ENCODE peak calls at places on chromosomes 5 and 9, in eight cellular contexts. One of them, this sample, is unnamed.

GRCh38 chr5:175572922-175573321 is 84.9 kb upstream of the HRH2 start:
- DNase-seq in psoas muscle: no peak
- DNase-seq in Caco-2: no peak
- DNase-seq in A549: no peak
- DNase-seq in fibroblast of villous mesenchyme: peak; percentile 30
- DNase-seq in AG04449: no peak
- DNase-seq in cardiac muscle cell: no peak
- DNase-seq in epithelial cell of esophagus: no peak
- DNase-seq in this sample: no peak

GRCh38 chr5:139725073-139725830 is 70.4 kb upstream of the PSD2 start:
- DNase-seq in psoas muscle: peak; percentile 50
- DNase-seq in Caco-2: no peak
- DNase-seq in A549: peak; percentile 73
- DNase-seq in fibroblast of villous mesenchyme: peak; percentile 89
- DNase-seq in AG04449: no peak
- DNase-seq in cardiac muscle cell: peak; percentile 44
- DNase-seq in epithelial cell of esophagus: no peak
- DNase-seq in this sample: no peak

GRCh38 chr9:132141948-132142594 is 19.8 kb upstream of the NTNG2 start:
- DNase-seq in psoas muscle: no peak
- DNase-seq in Caco-2: peak; percentile 47
- DNase-seq in A549: peak; percentile 54
- DNase-seq in fibroblast of villous mesenchyme: no peak
- DNase-seq in AG04449: no peak
- DNase-seq in cardiac muscle cell: no peak
- DNase-seq in epithelial cell of esophagus: peak; percentile 61
- DNase-seq in this sample: no peak

GRCh38 chr5:78757269-78758053 is 108.9 kb upstream of the LHFPL2 start:
- DNase-seq in psoas muscle: peak; percentile 35
- DNase-seq in Caco-2: peak; percentile 15
- DNase-seq in A549: no peak
- DNase-seq in fibroblast of villous mesenchyme: peak; percentile 97
- DNase-seq in AG04449: no peak
- DNase-seq in cardiac muscle cell: no peak
- DNase-seq in epithelial cell of esophagus: peak; percentile 19
- DNase-seq in this sample: no peak

GRCh38 chr9:127485995-127486394 is 34.7 kb downstream of the LRSAM1 start:
- DNase-seq in psoas muscle: no peak
- DNase-seq in Caco-2: no peak
- DNase-seq in A549: no peak
- DNase-seq in fibroblast of villous mesenchyme: no peak
- DNase-seq in AG04449: no peak
- DNase-seq in cardiac muscle cell: no peak
- DNase-seq in epithelial cell of esophagus: no peak
- DNase-seq in this sample: no peak

GRCh38 chr9:137482094-137482781 is 23.1 kb upstream of the NSMF start:
- DNase-seq in psoas muscle: no peak
- DNase-seq in Caco-2: no peak
- DNase-seq in A549: no peak
- DNase-seq in fibroblast of villous mesenchyme: peak; percentile 88
- DNase-seq in AG04449: no peak
- DNase-seq in cardiac muscle cell: no peak
- DNase-seq in epithelial cell of esophagus: peak; percentile 78
- DNase-seq in this sample: peak; percentile 97

GRCh38 chr5:6405591-6405990 is 27.2 kb upstream of the MED10 start:
- DNase-seq in psoas muscle: no peak
- DNase-seq in Caco-2: no peak
- DNase-seq in A549: no peak
- DNase-seq in fibroblast of villous mesenchyme: no peak
- DNase-seq in AG04449: no peak
- DNase-seq in cardiac muscle cell: no peak
- DNase-seq in epithelial cell of esophagus: no peak
- DNase-seq in this sample: no peak

GRCh38 chr9:108544866-108545265 is 310.9 kb downstream of the ACTL7B start:
- DNase-seq in psoas muscle: no peak
- DNase-seq in Caco-2: no peak
- DNase-seq in A549: no peak
- DNase-seq in fibroblast of villous mesenchyme: peak; percentile 78
- DNase-seq in AG04449: no peak
- DNase-seq in cardiac muscle cell: no peak
- DNase-seq in epithelial cell of esophagus: no peak
- DNase-seq in this sample: no peak

GRCh38 chr9:113999256-114000062 is 78.6 kb downstream of the AMBP start:
- DNase-seq in psoas muscle: no peak
- DNase-seq in Caco-2: no peak
- DNase-seq in A549: no peak
- DNase-seq in fibroblast of villous mesenchyme: no peak
- DNase-seq in AG04449: no peak
- DNase-seq in cardiac muscle cell: no peak
- DNase-seq in epithelial cell of esophagus: no peak
- DNase-seq in this sample: no peak

GRCh38 chr5:59583151-59583809 is 310.2 kb downstream of the PDE4D start:
- DNase-seq in psoas muscle: no peak
- DNase-seq in Caco-2: peak; percentile 24
- DNase-seq in A549: no peak
- DNase-seq in fibroblast of villous mesenchyme: peak; percentile 18
- DNase-seq in AG04449: no peak
- DNase-seq in cardiac muscle cell: no peak
- DNase-seq in epithelial cell of esophagus: no peak
- DNase-seq in this sample: peak; percentile 49

GRCh38 chr5:66661149-66661548 is 65.0 kb downstream of the MAST4 start:
- DNase-seq in psoas muscle: peak; percentile 50
- DNase-seq in Caco-2: no peak
- DNase-seq in A549: no peak
- DNase-seq in fibroblast of villous mesenchyme: peak; percentile 33
- DNase-seq in AG04449: no peak
- DNase-seq in cardiac muscle cell: no peak
- DNase-seq in epithelial cell of esophagus: no peak
- DNase-seq in this sample: no peak

GRCh38 chr9:121160025-121160424 is 41.6 kb downstream of the RAB14 start:
- DNase-seq in psoas muscle: no peak
- DNase-seq in Caco-2: no peak
- DNase-seq in A549: no peak
- DNase-seq in fibroblast of villous mesenchyme: no peak
- DNase-seq in AG04449: no peak
- DNase-seq in cardiac muscle cell: no peak
- DNase-seq in epithelial cell of esophagus: no peak
- DNase-seq in this sample: no peak

GRCh38 chr5:8349855-8350254 is 480.9 kb downstream of the MTRR start:
- DNase-seq in psoas muscle: no peak
- DNase-seq in Caco-2: no peak
- DNase-seq in A549: no peak
- DNase-seq in fibroblast of villous mesenchyme: no peak
- DNase-seq in AG04449: no peak
- DNase-seq in cardiac muscle cell: no peak
- DNase-seq in epithelial cell of esophagus: no peak
- DNase-seq in this sample: no peak

GRCh38 chr5:178348356-178349146 is 115.9 kb upstream of the PHYKPL start:
- DNase-seq in psoas muscle: no peak
- DNase-seq in Caco-2: no peak
- DNase-seq in A549: no peak
- DNase-seq in fibroblast of villous mesenchyme: no peak
- DNase-seq in AG04449: no peak
- DNase-seq in cardiac muscle cell: no peak
- DNase-seq in epithelial cell of esophagus: no peak
- DNase-seq in this sample: no peak

GRCh38 chr5:32462618-32463017 is 18.1 kb upstream of the ZFR start:
- DNase-seq in psoas muscle: no peak
- DNase-seq in Caco-2: no peak
- DNase-seq in A549: peak; percentile 32
- DNase-seq in fibroblast of villous mesenchyme: no peak
- DNase-seq in AG04449: no peak
- DNase-seq in cardiac muscle cell: no peak
- DNase-seq in epithelial cell of esophagus: peak; percentile 87
- DNase-seq in this sample: no peak

GRCh38 chr5:122835681-122836080 is 9.7 kb upstream of the SNX24 start:
- DNase-seq in psoas muscle: no peak
- DNase-seq in Caco-2: no peak
- DNase-seq in A549: no peak
- DNase-seq in fibroblast of villous mesenchyme: no peak
- DNase-seq in AG04449: no peak
- DNase-seq in cardiac muscle cell: no peak
- DNase-seq in epithelial cell of esophagus: no peak
- DNase-seq in this sample: no peak

GRCh38 chr5:80820685-80821084 is 139.5 kb upstream of the RASGRF2 start:
- DNase-seq in psoas muscle: no peak
- DNase-seq in Caco-2: no peak
- DNase-seq in A549: no peak
- DNase-seq in fibroblast of villous mesenchyme: no peak
- DNase-seq in AG04449: no peak
- DNase-seq in cardiac muscle cell: no peak
- DNase-seq in epithelial cell of esophagus: no peak
- DNase-seq in this sample: no peak

GRCh38 chr9:114827658-114828360 is 22.0 kb upstream of the TNFSF15 start:
- DNase-seq in psoas muscle: no peak
- DNase-seq in Caco-2: no peak
- DNase-seq in A549: no peak
- DNase-seq in fibroblast of villous mesenchyme: no peak
- DNase-seq in AG04449: no peak
- DNase-seq in cardiac muscle cell: no peak
- DNase-seq in epithelial cell of esophagus: no peak
- DNase-seq in this sample: no peak

GRCh38 chr5:27450607-27451006 is 412.2 kb upstream of the CDH9 start:
- DNase-seq in psoas muscle: no peak
- DNase-seq in Caco-2: no peak
- DNase-seq in A549: no peak
- DNase-seq in fibroblast of villous mesenchyme: no peak
- DNase-seq in AG04449: no peak
- DNase-seq in cardiac muscle cell: no peak
- DNase-seq in epithelial cell of esophagus: peak; percentile 66
- DNase-seq in this sample: no peak

GRCh38 chr5:142873831-142874230 is 103.7 kb downstream of the ARHGAP26 start:
- DNase-seq in psoas muscle: no peak
- DNase-seq in Caco-2: no peak
- DNase-seq in A549: no peak
- DNase-seq in fibroblast of villous mesenchyme: no peak
- DNase-seq in AG04449: no peak
- DNase-seq in cardiac muscle cell: no peak
- DNase-seq in epithelial cell of esophagus: no peak
- DNase-seq in this sample: no peak

GRCh38 chr9:88106492-88106891 is 31.8 kb downstream of the SPATA31C2 start:
- DNase-seq in psoas muscle: no peak
- DNase-seq in Caco-2: peak; percentile 25
- DNase-seq in A549: no peak
- DNase-seq in fibroblast of villous mesenchyme: peak; percentile 45
- DNase-seq in AG04449: no peak
- DNase-seq in cardiac muscle cell: no peak
- DNase-seq in epithelial cell of esophagus: peak; percentile 50
- DNase-seq in this sample: peak; percentile 15
- TF ChIP-seq CTCF in psoas muscle: peak; percentile 22
- TF ChIP-seq CTCF in Caco-2: peak; percentile 40
- TF ChIP-seq CTCF in A549: peak; percentile 59
- TF ChIP-seq CTCF in fibroblast of villous mesenchyme: peak; percentile 58
- TF ChIP-seq CTCF in AG04449: peak; percentile 59
- TF ChIP-seq CTCF in cardiac muscle cell: peak; percentile 60
- TF ChIP-seq CTCF in epithelial cell of esophagus: peak; percentile 59
- TF ChIP-seq CTCF in this sample: peak; percentile 80

GRCh38 chr9:35814841-35815543 is at the start of gene HINT2:
- DNase-seq in psoas muscle: peak; percentile 95
- DNase-seq in Caco-2: peak; percentile 98
- DNase-seq in A549: peak; percentile 98
- DNase-seq in fibroblast of villous mesenchyme: peak; percentile 99
- DNase-seq in AG04449: peak; percentile 94
- DNase-seq in cardiac muscle cell: peak; percentile 98
- DNase-seq in epithelial cell of esophagus: peak; percentile 99
- DNase-seq in this sample: peak; percentile 98

GRCh38 chr9:35813434-35814105 is 1.3 kb downstream of the HINT2 start:
- DNase-seq in psoas muscle: no peak
- DNase-seq in Caco-2: peak; percentile 49
- DNase-seq in A549: peak; percentile 78
- DNase-seq in fibroblast of villous mesenchyme: no peak
- DNase-seq in AG04449: no peak
- DNase-seq in cardiac muscle cell: no peak
- DNase-seq in epithelial cell of esophagus: peak; percentile 67
- DNase-seq in this sample: no peak

GRCh38 chr9:35814106-35814840 is 569 bp downstream of the HINT2 start:
- DNase-seq in psoas muscle: peak; percentile 73
- DNase-seq in Caco-2: peak; percentile 80
- DNase-seq in A549: peak; percentile 70
- DNase-seq in fibroblast of villous mesenchyme: peak; percentile 60
- DNase-seq in AG04449: no peak
- DNase-seq in cardiac muscle cell: peak; percentile 84
- DNase-seq in epithelial cell of esophagus: peak; percentile 37
- DNase-seq in this sample: no peak

GRCh38 chr9:35811364-35812024 is 568 bp downstream of the SPAG8 start:
- DNase-seq in psoas muscle: no peak
- DNase-seq in Caco-2: no peak
- DNase-seq in A549: no peak
- DNase-seq in fibroblast of villous mesenchyme: no peak
- DNase-seq in AG04449: no peak
- DNase-seq in cardiac muscle cell: no peak
- DNase-seq in epithelial cell of esophagus: no peak
- DNase-seq in this sample: no peak

DNA sequence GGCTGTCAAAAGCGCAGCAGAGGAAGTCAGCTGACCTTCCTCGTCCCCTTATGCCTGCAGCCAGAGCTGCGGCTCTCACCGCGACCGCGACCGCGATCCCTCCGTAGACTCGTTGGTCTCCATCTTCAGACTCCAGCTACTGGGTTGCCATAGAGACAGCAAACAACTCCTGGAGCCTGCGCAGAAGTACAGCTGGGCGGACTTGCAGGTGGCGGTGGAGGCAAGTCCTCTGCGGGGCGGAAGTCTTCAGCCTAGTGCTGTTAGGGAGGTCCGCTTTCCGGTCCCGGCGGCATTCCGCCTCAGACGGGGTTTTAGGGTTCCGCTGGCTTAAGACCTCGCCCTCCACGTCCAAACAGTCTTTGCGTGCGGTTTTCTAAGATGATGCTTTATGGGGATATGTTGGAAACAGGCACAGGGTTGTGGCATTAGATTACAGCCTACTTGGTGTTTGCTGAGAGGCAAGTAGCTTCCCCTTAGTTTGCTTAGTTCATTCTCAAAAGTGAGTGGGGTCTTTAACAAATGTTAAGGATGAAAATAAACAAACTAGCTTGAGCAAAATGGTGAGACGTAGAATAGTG is at the start of gene SPAG8:
- DNase-seq in psoas muscle: peak; percentile 93
- DNase-seq in Caco-2: peak; percentile 91
- DNase-seq in A549: peak; percentile 98
- DNase-seq in fibroblast of villous mesenchyme: peak; percentile 92
- DNase-seq in AG04449: no peak
- DNase-seq in cardiac muscle cell: peak; percentile 94
- DNase-seq in epithelial cell of esophagus: peak; percentile 93
- DNase-seq in this sample: peak; percentile 91
- H3K4me3 ChIP-seq in psoas muscle: peak within 1 kb of the TSS; percentile 69
- H3K4me3 ChIP-seq in Caco-2: peak within 1 kb of the TSS; percentile 26
- H3K4me3 ChIP-seq in A549: peak within 1 kb of the TSS; percentile 30
- H3K4me3 ChIP-seq in fibroblast of villous mesenchyme: peak within 1 kb of the TSS; percentile 64
- H3K4me3 ChIP-seq in AG04449: peak within 1 kb of the TSS; percentile 64
- H3K4me3 ChIP-seq in cardiac muscle cell: peak within 1 kb of the TSS; percentile 27
- H3K4me3 ChIP-seq in epithelial cell of esophagus: peak within 1 kb of the TSS; percentile 47
- H3K4me3 ChIP-seq in this sample: peak within 1 kb of the TSS; percentile 46

GRCh38 chr5:120684749-120685415 is 220.8 kb downstream of the PRR16 start:
- DNase-seq in psoas muscle: no peak
- DNase-seq in Caco-2: peak; percentile 6
- DNase-seq in A549: no peak
- DNase-seq in fibroblast of villous mesenchyme: peak; percentile 10
- DNase-seq in AG04449: no peak
- DNase-seq in cardiac muscle cell: peak; percentile 8
- DNase-seq in epithelial cell of esophagus: no peak
- DNase-seq in this sample: no peak
- TF ChIP-seq CTCF in psoas muscle: no peak
- TF ChIP-seq CTCF in Caco-2: peak; percentile 35
- TF ChIP-seq CTCF in A549: no peak
- TF ChIP-seq CTCF in fibroblast of villous mesenchyme: peak; percentile 40
- TF ChIP-seq CTCF in AG04449: peak; percentile 30
- TF ChIP-seq CTCF in cardiac muscle cell: peak; percentile 10
- TF ChIP-seq CTCF in epithelial cell of esophagus: no peak
- TF ChIP-seq CTCF in this sample: no peak

GRCh38 chr5:159096555-159097460 is 2.9 kb downstream of the EBF1 start:
- DNase-seq in psoas muscle: no peak
- DNase-seq in Caco-2: no peak
- DNase-seq in A549: no peak
- DNase-seq in fibroblast of villous mesenchyme: no peak
- DNase-seq in AG04449: no peak
- DNase-seq in cardiac muscle cell: no peak
- DNase-seq in epithelial cell of esophagus: no peak
- DNase-seq in this sample: no peak
- H3K4me3 ChIP-seq in psoas muscle: peak overlapping the region; percentile 71
- H3K4me3 ChIP-seq in Caco-2: no peak overlapping the region
- H3K4me3 ChIP-seq in A549: no peak overlapping the region
- H3K4me3 ChIP-seq in fibroblast of villous mesenchyme: peak overlapping the region; percentile 75
- H3K4me3 ChIP-seq in AG04449: peak overlapping the region; percentile 83
- H3K4me3 ChIP-seq in cardiac muscle cell: no peak overlapping the region
- H3K4me3 ChIP-seq in epithelial cell of esophagus: no peak overlapping the region
- H3K4me3 ChIP-seq in this sample: no peak overlapping the region

This sample was measured in LNCaP clone FGC.